ENCODE peak calls at places on chromosomes 4 and X, in eight cellular contexts. Y is MM.1S, J is esophagus squamous epithelium, S is cardiac muscle cell, I is body of pancreas, N is HL-60, W is Panc1, X is foreskin keratinocyte. F is an unnamed sample. For H3K27me3, the result is how much of the 10 kb centered on the place peaks cover.

GRCh38 chr4:169274033-169274432 is 3.3 kb upstream of the SH3RF1 start:
- DNase-seq in J (no peak), I (no peak), Y (no peak), S (no peak), N (no peak), W (no peak), X (no peak), F (no peak)

GRCh38 chr4:44493924-44494323 is 45.3 kb upstream of the KCTD8 start:
- DNase-seq in W (no peak), I (peak), Y (peak), S (peak), J (no peak), N (no peak), X (no peak), F (no peak)

GRCh38 chr4:130026185-130026584 is 930.2 kb downstream of the C4orf33 start:
- DNase-seq in J (no peak), W (no peak), X (no peak), N (no peak), S (no peak), Y (no peak), I (no peak), F (no peak)

GRCh38 chrX:130771230-130771629 is 131.8 kb downstream of the ENOX2 start:
- DNase-seq in W (no peak), S (no peak), X (no peak), N (no peak), J (no peak), I (no peak), Y (no peak), F (no peak)

GRCh38 chrX:153645921-153646481 is 1.0 kb upstream of the DUSP9 start:
- DNase-seq in I (peak), N (no peak), W (no peak), J (no peak), X (no peak), Y (no peak), S (no peak), F (no peak)

GRCh38 chr4:91448668-91449330 is 855.0 kb upstream of the GRID2 start:
- DNase-seq in N (no peak), X (peak), Y (no peak), S (peak), J (no peak), I (no peak), W (no peak), F (no peak)

GRCh38 chr4:179328627-179329026 is 1886.4 kb upstream of the AGA start:
- DNase-seq in S (no peak), I (peak), Y (no peak), J (no peak), X (no peak), N (no peak), W (no peak), F (no peak)

GRCh38 chrX:7987160-7987992 is 60.2 kb upstream of the PNPLA4 start:
- DNase-seq in X (peak), N (peak), J (no peak), I (no peak), S (no peak), Y (no peak), W (no peak), F (no peak)

GRCh38 chrX:18099745-18100144 is 120.9 kb downstream of the BEND2 start:
- DNase-seq in X (peak), I (no peak), W (no peak), S (no peak), Y (no peak), J (no peak), N (no peak), F (no peak)

GRCh38 chr4:176824645-176825366 is 32.1 kb upstream of the VEGFC start:
- DNase-seq in W (no peak), I (no peak), S (no peak), N (no peak), Y (no peak), J (no peak), X (no peak), F (peak)

GRCh38 chrX:10676239-10676971 is 56.0 kb upstream of the MID1 start:
- DNase-seq in I (no peak), S (peak), Y (no peak), N (no peak), X (no peak), J (no peak), W (no peak), F (no peak)
- H3K27ac ChIP-seq in I (no peak), S (peak), Y (no peak), N (no peak), X (no peak), J (no peak), W (no peak), F (no peak)

GRCh38 chr4:183098080-183098722 is 856 bp upstream of the WWC2 start:
- DNase-seq in S (peak), I (peak), W (no peak), X (no peak), N (no peak), J (no peak), Y (peak), F (peak)
- H3K27me3 ChIP-seq in S (under half), I (under half), W (under half), X (under half), N (under half), J (under half), Y (under half), F (under half)

DNA sequence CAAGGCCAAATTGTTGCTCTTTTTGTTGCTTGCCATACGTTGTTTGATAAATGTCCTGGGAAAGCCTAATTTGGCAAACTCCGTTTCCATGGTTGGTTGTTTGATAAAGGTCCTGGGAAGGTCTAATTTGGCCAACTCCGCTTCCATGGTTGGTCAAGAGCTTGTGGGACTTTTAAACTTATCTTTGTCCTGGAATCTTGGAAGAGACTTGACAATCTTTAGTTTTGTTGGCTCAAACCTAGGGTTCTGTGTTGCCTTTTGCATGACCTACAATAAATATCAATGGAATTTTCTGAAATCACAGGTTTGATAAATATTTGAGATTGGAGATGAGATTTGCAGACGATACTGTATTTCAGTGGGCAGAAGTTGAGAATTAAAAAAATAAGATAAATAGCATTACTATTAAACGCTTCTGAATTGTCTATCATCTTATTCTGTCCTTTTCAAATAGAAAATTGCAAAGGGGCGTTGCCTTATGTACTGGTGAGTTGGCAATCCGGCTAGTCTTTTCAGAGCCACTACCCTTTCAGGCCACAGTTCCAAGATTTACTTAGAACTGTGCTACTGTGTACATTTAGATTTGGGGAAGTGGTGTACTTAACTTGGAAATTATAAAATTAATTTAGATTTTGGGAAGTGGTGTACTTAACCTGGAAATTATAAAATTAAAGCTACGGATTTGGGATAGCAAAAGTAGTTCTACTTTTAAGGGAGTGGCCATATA is 832 bp downstream of the OSTC start:
- DNase-seq in X (no peak), I (peak), J (no peak), W (no peak), S (peak), Y (peak), N (peak), F (no peak)
- TF ChIP-seq CTCF in X (no peak), I (no peak), J (no peak), W (no peak), S (no peak), Y (no peak), N (no peak), F (no peak)

DNA sequence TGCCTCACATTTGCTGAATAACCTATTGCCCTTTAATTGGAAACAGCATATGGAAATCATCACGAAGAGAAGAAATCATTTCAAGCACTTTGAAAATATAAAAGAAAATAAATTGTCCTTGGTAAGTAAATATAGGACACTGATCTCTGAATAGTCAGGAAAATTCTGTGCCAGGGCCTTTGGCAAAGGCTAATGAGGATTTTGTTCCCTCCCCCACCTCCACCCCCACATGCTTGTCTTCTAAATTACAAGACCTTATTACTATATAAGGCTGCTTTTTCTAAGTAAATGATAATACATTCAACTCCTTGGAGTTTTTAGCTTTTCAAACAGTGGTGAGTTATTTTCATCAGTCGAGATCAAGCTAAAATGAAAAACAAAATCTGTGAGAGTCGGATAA is 15.8 kb downstream of the SYNPO2 start:
- DNase-seq in Y (no peak), X (no peak), S (peak), N (no peak), J (no peak), W (no peak), I (no peak), F (no peak)
- H3K27ac ChIP-seq in Y (no peak), X (no peak), S (peak), N (no peak), J (peak), W (no peak), I (no peak), F (no peak)

GRCh38 chr4:80266267-80266901 is at the start of gene FGF5:
- DNase-seq in X (peak), J (no peak), N (peak), W (no peak), I (peak), Y (peak), S (peak), F (no peak)
- H3K27me3 ChIP-seq in X (under half), J (under half), N (under half), W (under half), I (under half), Y (under half), S (half or more), F (under half)

DNA sequence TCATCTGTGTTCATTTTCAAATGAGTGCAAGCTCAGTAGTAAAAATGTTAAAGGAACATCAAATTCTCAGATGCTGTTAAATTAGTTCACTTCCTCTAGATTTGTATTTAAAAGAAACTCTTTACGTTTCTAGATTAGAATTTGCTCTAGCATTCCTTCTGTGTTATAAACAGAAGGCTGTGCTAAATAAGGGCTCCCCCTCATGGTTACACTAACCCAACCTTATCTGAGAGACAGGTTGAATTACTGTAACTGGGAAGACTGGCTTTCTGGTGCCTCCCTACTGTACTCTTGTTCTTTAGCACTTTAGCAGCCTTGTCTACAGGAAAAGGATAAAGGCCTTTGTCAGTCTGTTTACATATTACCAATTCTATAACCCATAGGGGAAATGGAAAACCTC is 56.8 kb downstream of the RXFP1 start:
- DNase-seq in I (no peak), S (peak), J (no peak), Y (peak), X (peak), N (no peak), W (no peak), F (no peak)
- TF ChIP-seq CTCF in I (peak), S (peak), J (no peak), Y (peak), X (peak), N (peak), W (peak), F (peak)

DNA sequence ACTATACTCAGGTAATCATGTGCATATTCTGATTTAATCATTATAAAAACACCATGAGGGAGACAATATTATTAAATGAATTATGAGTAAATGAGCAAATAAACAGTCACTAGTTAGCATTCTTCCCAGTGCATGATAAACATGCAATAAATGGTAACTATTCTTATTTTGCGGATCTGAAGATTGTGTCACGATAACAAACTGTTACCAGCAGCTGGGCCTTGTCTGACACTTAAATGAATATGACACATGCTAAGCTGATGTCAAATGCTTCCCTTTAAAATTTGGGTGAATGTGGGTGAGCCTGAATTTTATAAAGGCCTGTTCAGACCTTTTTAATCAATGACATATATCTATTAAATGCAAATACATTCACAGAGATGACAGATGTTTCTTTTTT is 68.2 kb upstream of the KIT start:
- DNase-seq in S (no peak), N (no peak), W (no peak), I (no peak), Y (no peak), J (no peak), X (no peak), F (no peak)
- H3K27ac ChIP-seq in S (no peak), N (no peak), W (no peak), I (no peak), Y (no peak), J (peak), X (no peak), F (no peak)